ENCODE peak calls at places on chromosomes 7 and 10, in nine cellular contexts. One of them, this sample, is unnamed.
A peak's percentile ranks its signal among the peaks of the same experiment; 100 is the strongest.

GRCh38 chr7:70698219-70698832 is 433.6 kb upstream of the GALNT17 start:
- DNase-seq in sigmoid colon: no peak
- DNase-seq in HCT116: no peak
- DNase-seq in HL-60: no peak
- DNase-seq in endothelial cell of umbilical vein: peak; percentile 35
- DNase-seq in Panc1: peak; percentile 33
- DNase-seq in esophagus muscularis mucosa: no peak
- DNase-seq in HepG2: peak; percentile 38
- DNase-seq in upper lobe of left lung: no peak
- DNase-seq in this sample: peak; percentile 43

GRCh38 chr10:132868995-132869394 is 73.4 kb downstream of the CFAP46 start:
- DNase-seq in sigmoid colon: peak; percentile 51
- DNase-seq in HCT116: no peak
- DNase-seq in HL-60: no peak
- DNase-seq in endothelial cell of umbilical vein: no peak
- DNase-seq in Panc1: no peak
- DNase-seq in esophagus muscularis mucosa: no peak
- DNase-seq in HepG2: no peak
- DNase-seq in upper lobe of left lung: peak; percentile 17
- DNase-seq in this sample: no peak

GRCh38 chr7:30237271-30237695 is 47.1 kb upstream of the ZNRF2 start:
- DNase-seq in sigmoid colon: no peak
- DNase-seq in HCT116: no peak
- DNase-seq in HL-60: no peak
- DNase-seq in endothelial cell of umbilical vein: no peak
- DNase-seq in Panc1: no peak
- DNase-seq in esophagus muscularis mucosa: no peak
- DNase-seq in HepG2: no peak
- DNase-seq in upper lobe of left lung: peak; percentile 27
- DNase-seq in this sample: no peak

GRCh38 chr7:50728184-50728583 is 54.5 kb downstream of the GRB10 start:
- DNase-seq in sigmoid colon: no peak
- DNase-seq in HCT116: no peak
- DNase-seq in HL-60: no peak
- DNase-seq in endothelial cell of umbilical vein: no peak
- DNase-seq in Panc1: no peak
- DNase-seq in esophagus muscularis mucosa: no peak
- DNase-seq in HepG2: no peak
- DNase-seq in upper lobe of left lung: no peak
- DNase-seq in this sample: no peak

GRCh38 chr10:72802291-72803118 is 91.0 kb upstream of the OIT3 start:
- DNase-seq in sigmoid colon: no peak
- DNase-seq in HCT116: no peak
- DNase-seq in HL-60: no peak
- DNase-seq in endothelial cell of umbilical vein: peak; percentile 74
- DNase-seq in Panc1: no peak
- DNase-seq in esophagus muscularis mucosa: no peak
- DNase-seq in HepG2: no peak
- DNase-seq in upper lobe of left lung: no peak
- DNase-seq in this sample: no peak

GRCh38 chr7:49776994-49777393 is 3.6 kb downstream of the VWC2 start:
- DNase-seq in sigmoid colon: no peak
- DNase-seq in HCT116: no peak
- DNase-seq in HL-60: no peak
- DNase-seq in endothelial cell of umbilical vein: no peak
- DNase-seq in Panc1: no peak
- DNase-seq in esophagus muscularis mucosa: no peak
- DNase-seq in HepG2: peak; percentile 19
- DNase-seq in upper lobe of left lung: no peak
- DNase-seq in this sample: no peak

GRCh38 chr10:131218811-131219583 is 92.5 kb downstream of the TCERG1L start:
- DNase-seq in sigmoid colon: no peak
- DNase-seq in HCT116: no peak
- DNase-seq in HL-60: no peak
- DNase-seq in endothelial cell of umbilical vein: no peak
- DNase-seq in Panc1: no peak
- DNase-seq in esophagus muscularis mucosa: no peak
- DNase-seq in HepG2: no peak
- DNase-seq in upper lobe of left lung: no peak
- DNase-seq in this sample: no peak

GRCh38 chr7:97024209-97025129 is at the start of gene DLX5:
- DNase-seq in sigmoid colon: no peak
- DNase-seq in HCT116: no peak
- DNase-seq in HL-60: no peak
- DNase-seq in endothelial cell of umbilical vein: no peak
- DNase-seq in Panc1: no peak
- DNase-seq in esophagus muscularis mucosa: peak; percentile 89
- DNase-seq in HepG2: peak; percentile 18
- DNase-seq in upper lobe of left lung: no peak
- DNase-seq in this sample: peak; percentile 69

GRCh38 chr7:76509931-76510877 is at the start of gene UPK3B:
- DNase-seq in sigmoid colon: peak; percentile 63
- DNase-seq in HCT116: no peak
- DNase-seq in HL-60: no peak
- DNase-seq in endothelial cell of umbilical vein: no peak
- DNase-seq in Panc1: no peak
- DNase-seq in esophagus muscularis mucosa: no peak
- DNase-seq in HepG2: no peak
- DNase-seq in upper lobe of left lung: peak; percentile 59
- DNase-seq in this sample: no peak

GRCh38 chr7:77269360-77270075 is 69.9 kb upstream of the FGL2 start:
- DNase-seq in sigmoid colon: no peak
- DNase-seq in HCT116: no peak
- DNase-seq in HL-60: no peak
- DNase-seq in endothelial cell of umbilical vein: no peak
- DNase-seq in Panc1: no peak
- DNase-seq in esophagus muscularis mucosa: peak; percentile 53
- DNase-seq in HepG2: no peak
- DNase-seq in upper lobe of left lung: peak; percentile 70
- DNase-seq in this sample: no peak

GRCh38 chr7:84194484-84195260 is at the start of gene SEMA3A:
- DNase-seq in sigmoid colon: peak; percentile 84
- DNase-seq in HCT116: peak; percentile 48
- DNase-seq in HL-60: no peak
- DNase-seq in endothelial cell of umbilical vein: peak; percentile 78
- DNase-seq in Panc1: no peak
- DNase-seq in esophagus muscularis mucosa: no peak
- DNase-seq in HepG2: peak; percentile 8
- DNase-seq in upper lobe of left lung: peak; percentile 22
- DNase-seq in this sample: peak; percentile 10

GRCh38 chr7:22809902-22810642 is 12.6 kb downstream of the TOMM7 start:
- DNase-seq in sigmoid colon: no peak
- DNase-seq in HCT116: no peak
- DNase-seq in HL-60: no peak
- DNase-seq in endothelial cell of umbilical vein: no peak
- DNase-seq in Panc1: no peak
- DNase-seq in esophagus muscularis mucosa: no peak
- DNase-seq in HepG2: peak; percentile 37
- DNase-seq in upper lobe of left lung: no peak
- DNase-seq in this sample: no peak

GRCh38 chr7:123916240-123916724 is 8.8 kb upstream of the SPAM1 start:
- DNase-seq in sigmoid colon: no peak
- DNase-seq in HCT116: peak; percentile 35
- DNase-seq in HL-60: no peak
- DNase-seq in endothelial cell of umbilical vein: peak; percentile 28
- DNase-seq in Panc1: no peak
- DNase-seq in esophagus muscularis mucosa: no peak
- DNase-seq in HepG2: peak; percentile 13
- DNase-seq in upper lobe of left lung: no peak
- DNase-seq in this sample: no peak

GRCh38 chr10:111347386-111348005 is 270.7 kb downstream of the ADRA2A start:
- DNase-seq in sigmoid colon: no peak
- DNase-seq in HCT116: no peak
- DNase-seq in HL-60: no peak
- DNase-seq in endothelial cell of umbilical vein: no peak
- DNase-seq in Panc1: no peak
- DNase-seq in esophagus muscularis mucosa: no peak
- DNase-seq in HepG2: no peak
- DNase-seq in upper lobe of left lung: peak; percentile 76
- DNase-seq in this sample: peak; percentile 22

GRCh38 chr10:13483951-13484350 is 44.9 kb downstream of the BEND7 start:
- DNase-seq in sigmoid colon: no peak
- DNase-seq in HCT116: no peak
- DNase-seq in HL-60: no peak
- DNase-seq in endothelial cell of umbilical vein: no peak
- DNase-seq in Panc1: no peak
- DNase-seq in esophagus muscularis mucosa: no peak
- DNase-seq in HepG2: no peak
- DNase-seq in upper lobe of left lung: no peak
- DNase-seq in this sample: peak; percentile 18

GRCh38 chr7:150972094-150972493 is 6.0 kb downstream of the KCNH2 start:
- DNase-seq in sigmoid colon: peak; percentile 97
- DNase-seq in HCT116: no peak
- DNase-seq in HL-60: no peak
- DNase-seq in endothelial cell of umbilical vein: no peak
- DNase-seq in Panc1: no peak
- DNase-seq in esophagus muscularis mucosa: no peak
- DNase-seq in HepG2: no peak
- DNase-seq in upper lobe of left lung: no peak
- DNase-seq in this sample: no peak
- TF ChIP-seq POLR2AphosphoS5 in sigmoid colon: peak; percentile 98
- TF ChIP-seq POLR2AphosphoS5 in HCT116: no peak
- TF ChIP-seq POLR2AphosphoS5 in HL-60: no peak
- TF ChIP-seq POLR2AphosphoS5 in endothelial cell of umbilical vein: no peak
- TF ChIP-seq POLR2AphosphoS5 in Panc1: no peak
- TF ChIP-seq POLR2AphosphoS5 in esophagus muscularis mucosa: peak; percentile 93
- TF ChIP-seq POLR2AphosphoS5 in HepG2: no peak
- TF ChIP-seq POLR2AphosphoS5 in upper lobe of left lung: no peak
- TF ChIP-seq POLR2AphosphoS5 in this sample: peak; percentile 40

GRCh38 chr10:66455304-66455703 is 470.5 kb upstream of the LRRTM3 start:
- DNase-seq in sigmoid colon: no peak
- DNase-seq in HCT116: peak; percentile 41
- DNase-seq in HL-60: no peak
- DNase-seq in endothelial cell of umbilical vein: no peak
- DNase-seq in Panc1: no peak
- DNase-seq in esophagus muscularis mucosa: no peak
- DNase-seq in HepG2: no peak
- DNase-seq in upper lobe of left lung: no peak
- DNase-seq in this sample: no peak
- TF ChIP-seq CTCF in sigmoid colon: no peak
- TF ChIP-seq CTCF in HCT116: peak; percentile 11
- TF ChIP-seq CTCF in HL-60: no peak
- TF ChIP-seq CTCF in endothelial cell of umbilical vein: no peak
- TF ChIP-seq CTCF in Panc1: peak; percentile 8
- TF ChIP-seq CTCF in esophagus muscularis mucosa: no peak
- TF ChIP-seq CTCF in HepG2: no peak
- TF ChIP-seq CTCF in upper lobe of left lung: no peak
- TF ChIP-seq CTCF in this sample: no peak

GRCh38 chr7:78967046-78967445 is 486.4 kb downstream of the MAGI2 start:
- DNase-seq in sigmoid colon: no peak
- DNase-seq in HCT116: no peak
- DNase-seq in HL-60: no peak
- DNase-seq in endothelial cell of umbilical vein: no peak
- DNase-seq in Panc1: no peak
- DNase-seq in esophagus muscularis mucosa: no peak
- DNase-seq in HepG2: no peak
- DNase-seq in upper lobe of left lung: no peak
- DNase-seq in this sample: no peak

GRCh38 chr7:78970440-78970916 is 483.0 kb downstream of the MAGI2 start:
- DNase-seq in sigmoid colon: no peak
- DNase-seq in HCT116: no peak
- DNase-seq in HL-60: no peak
- DNase-seq in endothelial cell of umbilical vein: no peak
- DNase-seq in Panc1: peak; percentile 13
- DNase-seq in esophagus muscularis mucosa: no peak
- DNase-seq in HepG2: no peak
- DNase-seq in upper lobe of left lung: no peak
- DNase-seq in this sample: no peak

DNA sequence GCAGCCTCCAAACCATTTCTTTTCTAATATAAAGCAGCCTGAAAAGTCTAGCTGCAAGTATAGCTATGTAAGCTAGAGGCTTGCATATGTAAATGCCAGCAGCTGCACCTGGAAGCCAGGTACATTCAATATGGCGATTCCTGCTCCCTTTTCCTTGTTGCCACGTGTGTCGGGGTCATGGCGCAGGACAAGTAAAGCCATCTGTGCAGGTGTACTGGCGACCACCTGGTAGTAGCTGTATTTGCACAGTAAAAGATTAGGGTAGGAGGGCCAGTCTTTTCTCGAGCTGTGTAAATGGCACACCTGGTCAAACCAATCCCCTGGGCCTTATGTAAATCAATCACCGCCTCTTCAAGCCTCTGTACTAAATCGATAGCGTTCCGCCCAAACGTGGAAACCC is 484.5 kb downstream of the MAGI2 start:
- DNase-seq in sigmoid colon: no peak
- DNase-seq in HCT116: no peak
- DNase-seq in HL-60: no peak
- DNase-seq in endothelial cell of umbilical vein: no peak
- DNase-seq in Panc1: no peak
- DNase-seq in esophagus muscularis mucosa: no peak
- DNase-seq in HepG2: no peak
- DNase-seq in upper lobe of left lung: no peak
- DNase-seq in this sample: no peak
- TF ChIP-seq POLR2AphosphoS5 in sigmoid colon: no peak
- TF ChIP-seq POLR2AphosphoS5 in HCT116: no peak
- TF ChIP-seq POLR2AphosphoS5 in HL-60: no peak
- TF ChIP-seq POLR2AphosphoS5 in endothelial cell of umbilical vein: no peak
- TF ChIP-seq POLR2AphosphoS5 in Panc1: no peak
- TF ChIP-seq POLR2AphosphoS5 in esophagus muscularis mucosa: no peak
- TF ChIP-seq POLR2AphosphoS5 in HepG2: no peak
- TF ChIP-seq POLR2AphosphoS5 in upper lobe of left lung: no peak
- TF ChIP-seq POLR2AphosphoS5 in this sample: no peak

GRCh38 chr10:43077421-43078171 is 727 bp downstream of the RET start:
- DNase-seq in sigmoid colon: no peak
- DNase-seq in HCT116: no peak
- DNase-seq in HL-60: no peak
- DNase-seq in endothelial cell of umbilical vein: no peak
- DNase-seq in Panc1: no peak
- DNase-seq in esophagus muscularis mucosa: no peak
- DNase-seq in HepG2: no peak
- DNase-seq in upper lobe of left lung: no peak
- DNase-seq in this sample: no peak

GRCh38 chr10:43078175-43078985 is 1.5 kb downstream of the RET start:
- DNase-seq in sigmoid colon: no peak
- DNase-seq in HCT116: no peak
- DNase-seq in HL-60: no peak
- DNase-seq in endothelial cell of umbilical vein: no peak
- DNase-seq in Panc1: no peak
- DNase-seq in esophagus muscularis mucosa: no peak
- DNase-seq in HepG2: no peak
- DNase-seq in upper lobe of left lung: no peak
- DNase-seq in this sample: no peak

GRCh38 chr10:43079823-43080222 is 3.0 kb downstream of the RET start:
- DNase-seq in sigmoid colon: no peak
- DNase-seq in HCT116: no peak
- DNase-seq in HL-60: no peak
- DNase-seq in endothelial cell of umbilical vein: no peak
- DNase-seq in Panc1: no peak
- DNase-seq in esophagus muscularis mucosa: no peak
- DNase-seq in HepG2: no peak
- DNase-seq in upper lobe of left lung: no peak
- DNase-seq in this sample: no peak

GRCh38 chr10:43076876-43077420 is at the start of gene RET:
- DNase-seq in sigmoid colon: no peak
- DNase-seq in HCT116: no peak
- DNase-seq in HL-60: peak; percentile 50
- DNase-seq in endothelial cell of umbilical vein: no peak
- DNase-seq in Panc1: no peak
- DNase-seq in esophagus muscularis mucosa: no peak
- DNase-seq in HepG2: no peak
- DNase-seq in upper lobe of left lung: no peak
- DNase-seq in this sample: peak; percentile 36

DNA sequence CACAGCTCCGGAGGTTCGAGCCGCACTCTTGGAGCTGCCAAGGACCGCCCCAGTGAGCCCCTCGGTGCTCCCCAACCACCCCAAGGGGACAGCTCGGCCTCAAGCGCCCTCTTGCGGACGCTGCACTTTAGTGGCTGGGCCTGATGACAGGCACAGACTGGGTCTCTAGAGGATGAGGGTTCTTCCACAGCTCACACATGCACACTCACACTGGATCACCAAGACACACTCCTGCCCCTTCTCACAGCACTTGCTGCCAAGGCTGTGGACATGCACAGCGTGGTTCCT is 2.1 kb downstream of the RET start:
- DNase-seq in sigmoid colon: no peak
- DNase-seq in HCT116: no peak
- DNase-seq in HL-60: no peak
- DNase-seq in endothelial cell of umbilical vein: no peak
- DNase-seq in Panc1: no peak
- DNase-seq in esophagus muscularis mucosa: no peak
- DNase-seq in HepG2: no peak
- DNase-seq in upper lobe of left lung: no peak
- DNase-seq in this sample: no peak
- TF ChIP-seq CTCF in sigmoid colon: no peak
- TF ChIP-seq CTCF in HCT116: peak; percentile 57
- TF ChIP-seq CTCF in HL-60: no peak
- TF ChIP-seq CTCF in endothelial cell of umbilical vein: peak; percentile 66
- TF ChIP-seq CTCF in Panc1: peak; percentile 96
- TF ChIP-seq CTCF in esophagus muscularis mucosa: peak; percentile 9
- TF ChIP-seq CTCF in HepG2: peak; percentile 76
- TF ChIP-seq CTCF in upper lobe of left lung: peak; percentile 30
- TF ChIP-seq CTCF in this sample: peak; percentile 33